ENCODE peak calls at places on chromosome 11, in five cellular contexts. H is K562, C is lower lobe of right lung, E is H9, O is glutamatergic neuron. W is an unnamed sample.

GRCh38 chr11:111531156-111531555 is 9.4 kb upstream of the LAYN start:
- DNase-seq in H (no peak), C (no peak), E (no peak), O (no peak), W (no peak)

GRCh38 chr11:109914038-109914437 is 179.2 kb upstream of the ZC3H12C start:
- DNase-seq in H (no peak), C (no peak), E (no peak), O (no peak), W (no peak)

GRCh38 chr11:126824035-126824607 is 176.4 kb downstream of the KIRREL3 start:
- DNase-seq in H (no peak), C (no peak), E (peak), O (no peak), W (no peak)

GRCh38 chr11:75771646-75772410 is 3.2 kb downstream of the DGAT2 start:
- DNase-seq in H (no peak), C (peak), E (no peak), O (no peak), W (no peak)

GRCh38 chr11:124656759-124657627 is 16.5 kb downstream of the SIAE start:
- DNase-seq in H (no peak), C (no peak), E (peak), O (peak), W (no peak)

GRCh38 chr11:73308003-73308962 is at the start of gene ARHGEF17:
- DNase-seq in H (no peak), C (peak), E (peak), O (peak), W (peak)

GRCh38 chr11:72229925-72230763 is 5.6 kb downstream of the INPPL1 start:
- DNase-seq in H (no peak), C (no peak), E (no peak), O (no peak), W (no peak)

GRCh38 chr11:65774525-65775306 is 6.1 kb downstream of the AP5B1 start:
- DNase-seq in H (no peak), C (no peak), E (no peak), O (no peak), W (no peak)

GRCh38 chr11:13009921-13010736 is 1.0 kb downstream of the RASSF10 start:
- DNase-seq in H (no peak), C (peak), E (peak), O (peak), W (peak)

GRCh38 chr11:79227732-79228416 is 213.0 kb downstream of the TENM4 start:
- DNase-seq in H (no peak), C (no peak), E (no peak), O (no peak), W (no peak)

GRCh38 chr11:102390667-102391449 is 43.8 kb downstream of the BIRC2 start:
- DNase-seq in H (peak), C (peak), E (peak), O (peak), W (peak)

GRCh38 chr11:833114-833791 is 501 bp downstream of the CD151 start:
- DNase-seq in H (peak), C (peak), E (no peak), O (peak), W (no peak)

GRCh38 chr11:111635706-111636045 is 33.4 kb downstream of the SIK2 start:
- DNase-seq in H (peak), C (no peak), E (no peak), O (no peak), W (no peak)

GRCh38 chr11:111047376-111047775 is 198.1 kb upstream of the POU2AF2 start:
- DNase-seq in H (no peak), C (no peak), E (peak), O (no peak), W (peak)

GRCh38 chr11:6705905-6706535 is 22.9 kb upstream of the MRPL17 start:
- DNase-seq in H (peak), C (no peak), E (peak), O (peak), W (peak)

GRCh38 chr11:58788355-58789023 is 56.0 kb downstream of the GLYATL2 start:
- DNase-seq in H (peak), C (no peak), E (peak), O (peak), W (peak)

GRCh38 chr11:69967484-69967883 is 110.6 kb upstream of the ANO1 start:
- DNase-seq in H (no peak), C (no peak), E (no peak), O (no peak), W (no peak)

GRCh38 chr11:861105-861479 is 18.4 kb downstream of the TSPAN4 start:
- DNase-seq in H (no peak), C (no peak), E (no peak), O (no peak), W (no peak)

GRCh38 chr11:12827929-12828812 is 153.9 kb downstream of the TEAD1 start:
- DNase-seq in H (peak), C (no peak), E (peak), O (no peak), W (no peak)

GRCh38 chr11:119509969-119510401 is 87.0 kb upstream of the THY1 start:
- DNase-seq in H (peak), C (no peak), E (no peak), O (no peak), W (no peak)

GRCh38 chr11:59523541-59523940 is 12.2 kb downstream of the OR4D9 start:
- DNase-seq in H (peak), C (no peak), E (no peak), O (no peak), W (no peak)

GRCh38 chr11:126782810-126783209 is 217.8 kb downstream of the KIRREL3 start:
- DNase-seq in H (no peak), C (no peak), E (no peak), O (no peak), W (no peak)

GRCh38 chr11:22785251-22785650 is 44.4 kb downstream of the SVIP start:
- DNase-seq in H (no peak), C (no peak), E (no peak), O (no peak), W (no peak)

GRCh38 chr11:13318498-13319295 is 41.1 kb downstream of the BMAL1 start:
- DNase-seq in H (no peak), C (no peak), E (no peak), O (no peak), W (no peak)

GRCh38 chr11:111429066-111429506 is 50.0 kb upstream of the POU2AF1 start:
- DNase-seq in H (peak), C (no peak), E (peak), O (peak), W (no peak)

GRCh38 chr11:73335204-73335923 is 27.3 kb downstream of the ARHGEF17 start:
- DNase-seq in H (peak), C (peak), E (peak), O (peak), W (peak)

GRCh38 chr11:57601297-57601696 is 3.8 kb downstream of the SERPING1 start:
- DNase-seq in H (no peak), C (no peak), E (no peak), O (no peak), W (no peak)

GRCh38 chr11:111162306-111162705 is 83.2 kb upstream of the POU2AF2 start:
- DNase-seq in H (no peak), C (no peak), E (no peak), O (no peak), W (no peak)

GRCh38 chr11:100576044-100577021 is 110.8 kb upstream of the ARHGAP42 start:
- DNase-seq in H (peak), C (no peak), E (no peak), O (no peak), W (peak)

GRCh38 chr11:84965484-84965883 is 661.7 kb downstream of the DLG2 start:
- DNase-seq in H (no peak), C (no peak), E (no peak), O (no peak), W (no peak)

GRCh38 chr11:68813778-68814177 is 27.9 kb downstream of the CPT1A start:
- DNase-seq in H (no peak), C (no peak), E (no peak), O (no peak), W (no peak)

GRCh38 chr11:10302294-10302743 is 2.6 kb upstream of the ADM start:
- DNase-seq in H (no peak), C (no peak), E (no peak), O (no peak), W (no peak)

GRCh38 chr11:72764503-72764902 is 12.3 kb upstream of the ARAP1 start:
- DNase-seq in H (no peak), C (peak), E (peak), O (no peak), W (no peak)

GRCh38 chr11:561148-562003 is 606 bp downstream of the RASSF7 start:
- DNase-seq in H (peak), C (peak), E (no peak), O (no peak), W (no peak)

GRCh38 chr11:32500001-32500400 is 64.7 kb upstream of the WT1 start:
- DNase-seq in H (no peak), C (no peak), E (no peak), O (no peak), W (no peak)

GRCh38 chr11:118152552-118153471 is at the start of gene SCN4B:
- DNase-seq in H (peak), C (peak), E (peak), O (peak), W (peak)

GRCh38 chr11:120839846-120840402 is 184.0 kb upstream of the TBCEL start:
- DNase-seq in H (no peak), C (no peak), E (no peak), O (no peak), W (no peak)

GRCh38 chr11:75812542-75813040 is 2.4 kb upstream of the UVRAG start:
- DNase-seq in H (no peak), C (no peak), E (no peak), O (no peak), W (no peak)

GRCh38 chr11:128394436-128395089 is 192.8 kb downstream of the ETS1 start:
- DNase-seq in H (no peak), C (no peak), E (no peak), O (no peak), W (no peak)

GRCh38 chr11:113674397-113674685 is 31.8 kb downstream of the TMPRSS5 start:
- DNase-seq in H (no peak), C (no peak), E (no peak), O (no peak), W (no peak)

GRCh38 chr11:86749376-86749775 is 51.0 kb upstream of the PRSS23 start:
- DNase-seq in H (peak), C (no peak), E (peak), O (no peak), W (no peak)
- TF ChIP-seq CTCF in H (peak), C (no peak), E (peak), O (no peak), W (no peak)

DNA sequence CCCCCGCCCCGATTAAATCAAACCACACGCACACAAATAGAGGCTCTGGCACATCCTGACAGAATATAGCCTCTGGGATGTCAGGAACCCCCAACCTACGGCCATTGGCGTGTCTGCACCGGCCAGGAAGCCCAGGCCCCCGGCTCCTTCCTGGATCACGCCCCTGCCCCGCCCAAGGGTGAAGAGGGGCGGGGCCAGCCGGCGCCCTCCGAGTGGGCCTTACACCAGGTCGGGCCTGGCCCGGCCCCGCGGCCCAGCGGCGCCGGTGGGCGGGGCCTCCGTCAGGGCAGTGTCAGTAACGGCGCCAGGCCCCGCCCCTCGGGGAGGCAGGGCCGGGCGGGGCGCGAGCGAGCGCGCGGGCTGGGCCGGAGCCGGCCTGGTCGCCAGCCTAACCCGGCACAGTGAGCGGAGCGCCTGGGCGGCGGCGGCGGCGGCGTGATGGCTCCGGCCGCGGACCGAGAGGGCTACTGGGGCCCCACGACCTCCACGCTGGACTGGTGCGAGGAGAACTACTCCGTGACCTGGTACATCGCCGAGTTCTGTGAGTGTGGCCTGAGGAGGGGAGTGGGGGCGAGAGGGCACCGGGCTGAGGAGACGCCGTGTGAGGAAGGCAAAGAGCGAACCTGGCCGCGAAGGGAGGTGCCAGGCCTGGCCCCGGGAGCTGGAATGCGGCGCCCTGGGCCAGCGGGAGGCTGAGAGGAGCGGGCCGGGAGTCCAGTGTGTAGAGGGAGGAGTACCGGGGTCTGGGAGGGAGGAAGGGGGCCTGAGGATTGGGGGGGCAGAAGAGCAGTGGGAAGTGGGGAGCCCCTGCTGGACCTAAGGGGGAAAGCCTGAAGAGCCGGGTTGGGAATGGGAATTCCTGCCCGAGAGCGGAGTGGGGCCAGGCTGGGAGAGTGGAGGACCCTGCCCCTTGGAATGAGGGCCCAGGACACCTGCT is at the start of gene ACER3:
- DNase-seq in H (peak), C (peak), E (peak), O (peak), W (peak)
- TF ChIP-seq CTCF in H (no peak), C (no peak), E (no peak), O (no peak), W (peak)

GRCh38 chr11:64038500-64038899 is 2.8 kb downstream of the FLRT1 start:
- DNase-seq in H (no peak), C (no peak), E (no peak), O (no peak), W (no peak)

GRCh38 chr11:64042301-64042700 is 6.6 kb downstream of the FLRT1 start:
- DNase-seq in H (no peak), C (no peak), E (no peak), O (no peak), W (no peak)

GRCh38 chr11:64041846-64042245 is 6.1 kb downstream of the FLRT1 start:
- DNase-seq in H (no peak), C (no peak), E (no peak), O (no peak), W (no peak)

GRCh38 chr11:64039012-64039665 is 3.4 kb downstream of the FLRT1 start:
- DNase-seq in H (no peak), C (no peak), E (no peak), O (no peak), W (no peak)

GRCh38 chr11:64040684-64041267 is 5.0 kb downstream of the FLRT1 start:
- DNase-seq in H (peak), C (no peak), E (peak), O (no peak), W (no peak)
- TF ChIP-seq CTCF in H (peak), C (peak), E (peak), O (no peak), W (peak)

DNA sequence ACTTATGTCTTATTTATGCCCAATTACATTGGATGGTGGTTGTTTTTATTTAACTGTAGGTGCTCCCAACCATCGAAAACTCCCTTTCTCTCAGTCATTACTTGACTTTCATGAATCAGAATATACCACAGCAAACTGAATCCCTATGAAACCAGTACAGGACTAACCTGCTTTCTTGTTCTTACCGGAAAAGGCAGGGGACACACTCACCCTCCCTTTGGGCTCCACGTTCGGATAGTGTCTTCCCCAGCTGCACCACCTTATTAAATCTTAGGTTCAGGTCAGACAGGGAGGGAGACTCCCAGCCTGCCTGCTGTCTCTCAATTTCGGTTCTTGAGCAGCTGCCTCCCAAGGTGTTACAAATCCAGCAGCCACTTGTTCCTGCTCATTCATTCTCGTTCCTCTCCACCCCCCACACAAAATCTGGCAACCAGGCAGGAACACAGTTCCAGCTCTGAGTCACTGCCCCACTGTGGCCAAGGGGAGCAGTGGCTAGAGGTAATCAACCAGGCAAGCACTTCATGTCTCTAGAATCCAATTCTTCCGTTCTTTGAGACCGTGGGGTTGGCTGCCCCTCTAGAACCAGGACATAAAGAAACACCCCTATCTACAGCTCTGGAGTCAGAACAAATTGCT is 133.0 kb downstream of the PLEKHA7 start:
- DNase-seq in H (peak), C (peak), E (no peak), O (no peak), W (no peak)
- TF ChIP-seq CTCF in H (peak), C (peak), E (peak), O (no peak), W (no peak)

DNA sequence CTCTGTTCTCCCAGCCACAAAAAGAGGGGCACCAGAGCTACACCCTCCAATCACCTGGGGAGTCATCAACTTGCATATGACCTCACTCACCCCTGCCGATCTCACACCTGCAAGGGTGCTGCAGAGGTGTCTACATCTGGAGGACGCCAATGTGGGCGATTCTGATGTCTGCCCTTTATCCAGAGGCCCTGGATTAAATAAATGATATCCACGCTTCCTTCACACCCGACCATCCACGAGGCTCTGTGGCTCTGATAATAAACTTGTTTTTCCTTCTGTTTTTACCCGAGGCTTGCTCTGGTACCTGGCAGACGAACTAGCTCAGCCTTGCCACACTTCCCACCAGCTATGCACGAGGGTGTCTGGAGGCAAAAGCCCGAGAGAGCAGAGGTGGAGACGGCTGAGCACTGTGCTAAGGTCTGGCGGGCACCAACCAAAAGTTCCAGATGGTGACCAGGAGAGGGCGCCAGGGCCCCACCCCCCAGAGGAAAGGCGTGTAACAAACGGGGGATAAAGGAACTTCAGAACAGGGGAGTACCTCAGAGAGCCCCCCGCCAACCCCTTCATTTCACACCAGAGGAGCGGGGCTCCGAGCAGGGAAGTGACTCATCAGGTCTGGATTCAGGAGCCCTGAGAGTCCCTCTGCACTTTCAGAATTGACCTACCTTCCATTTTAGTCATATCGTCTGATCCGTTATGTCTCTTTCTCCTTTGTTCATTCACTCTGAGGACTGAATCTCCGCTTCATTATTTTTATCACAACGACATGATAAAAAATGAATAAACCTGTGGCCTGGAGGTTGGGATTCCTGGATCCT is 13.5 kb downstream of the SCN3B start:
- DNase-seq in H (peak), C (no peak), E (peak), O (peak), W (peak)
- TF ChIP-seq CTCF in H (peak), C (peak), E (peak), O (peak), W (peak)

GRCh38 chr11:27362749-27363575 is at the start of gene CCDC34:
- DNase-seq in H (peak), C (peak), E (peak), O (peak), W (peak)
- TF ChIP-seq CTCF in H (no peak), C (no peak), E (no peak), O (no peak), W (no peak)

DNA sequence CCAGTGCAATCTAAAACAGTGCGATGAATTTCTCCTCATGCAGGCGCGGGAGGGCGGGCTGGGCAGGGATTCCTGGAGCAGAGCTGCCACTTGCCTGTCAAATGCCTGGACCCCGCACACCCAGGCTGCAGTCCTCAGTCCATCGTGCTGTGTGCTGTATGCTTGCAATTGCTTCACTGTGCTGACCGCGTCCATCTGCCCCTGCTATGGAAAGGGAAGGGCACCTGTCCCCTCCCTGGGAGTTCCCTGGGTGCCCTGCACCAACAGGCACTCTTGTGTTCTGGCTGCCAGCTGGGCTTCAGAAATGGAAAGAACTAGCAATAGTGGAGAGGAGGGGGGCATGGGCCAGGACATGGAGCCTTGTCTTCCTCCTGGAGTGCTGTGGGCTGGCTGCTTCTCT is 185.4 kb upstream of the B3GAT1 start:
- DNase-seq in H (no peak), C (peak), E (peak), O (no peak), W (no peak)
- TF ChIP-seq CTCF in H (no peak), C (no peak), E (no peak), O (no peak), W (no peak)

GRCh38 chr11:18650859-18651557 is 16.9 kb upstream of the SPTY2D1 start:
- DNase-seq in H (peak), C (peak), E (peak), O (peak), W (peak)
- TF ChIP-seq CTCF in H (peak), C (peak), E (peak), O (peak), W (peak)

W was measured in neural crest cell.